ENCODE peak calls at places on chromosome 15, in ten cellular contexts. One of them, this sample, is unnamed.

GRCh38 chr15:92033319-92033718 is 179.8 kb downstream of the SLCO3A1 start:
- DNase-seq in substantia nigra: no peak
- DNase-seq in PC-9: no peak
- DNase-seq in HCT116: no peak
- DNase-seq in colonic mucosa: no peak
- DNase-seq in trophoblast cell: no peak
- DNase-seq in breast epithelium: no peak
- DNase-seq in SJCRH30: no peak
- DNase-seq in WERI-Rb-1: no peak
- DNase-seq in transverse colon: no peak
- DNase-seq in this sample: no peak

GRCh38 chr15:87589134-87589533 is 667.4 kb downstream of the NTRK3 start:
- DNase-seq in substantia nigra: no peak
- DNase-seq in PC-9: no peak
- DNase-seq in HCT116: no peak
- DNase-seq in colonic mucosa: no peak
- DNase-seq in trophoblast cell: no peak
- DNase-seq in breast epithelium: no peak
- DNase-seq in SJCRH30: no peak
- DNase-seq in WERI-Rb-1: no peak
- DNase-seq in transverse colon: no peak
- DNase-seq in this sample: no peak

GRCh38 chr15:77028451-77029165 is 33.7 kb downstream of the PSTPIP1 start:
- DNase-seq in substantia nigra: no peak
- DNase-seq in PC-9: no peak
- DNase-seq in HCT116: no peak
- DNase-seq in colonic mucosa: peak
- DNase-seq in trophoblast cell: no peak
- DNase-seq in breast epithelium: peak
- DNase-seq in SJCRH30: no peak
- DNase-seq in WERI-Rb-1: no peak
- DNase-seq in transverse colon: peak
- DNase-seq in this sample: no peak

GRCh38 chr15:82808634-82809041 is 790 bp upstream of the WHAMM start:
- DNase-seq in substantia nigra: no peak
- DNase-seq in PC-9: no peak
- DNase-seq in HCT116: no peak
- DNase-seq in colonic mucosa: peak
- DNase-seq in trophoblast cell: no peak
- DNase-seq in breast epithelium: no peak
- DNase-seq in SJCRH30: peak
- DNase-seq in WERI-Rb-1: peak
- DNase-seq in transverse colon: no peak
- DNase-seq in this sample: no peak

GRCh38 chr15:91413142-91413541 is 313.1 kb downstream of the SV2B start:
- DNase-seq in substantia nigra: no peak
- DNase-seq in PC-9: no peak
- DNase-seq in HCT116: no peak
- DNase-seq in colonic mucosa: no peak
- DNase-seq in trophoblast cell: no peak
- DNase-seq in breast epithelium: no peak
- DNase-seq in SJCRH30: no peak
- DNase-seq in WERI-Rb-1: no peak
- DNase-seq in transverse colon: no peak
- DNase-seq in this sample: no peak

GRCh38 chr15:83379574-83379973 is 67.6 kb upstream of the SH3GL3 start:
- DNase-seq in substantia nigra: no peak
- DNase-seq in PC-9: peak
- DNase-seq in HCT116: peak
- DNase-seq in colonic mucosa: no peak
- DNase-seq in trophoblast cell: no peak
- DNase-seq in breast epithelium: no peak
- DNase-seq in SJCRH30: no peak
- DNase-seq in WERI-Rb-1: no peak
- DNase-seq in transverse colon: no peak
- DNase-seq in this sample: no peak

GRCh38 chr15:88834211-88834812 is 31.1 kb downstream of the ACAN start:
- DNase-seq in substantia nigra: peak
- DNase-seq in PC-9: no peak
- DNase-seq in HCT116: peak
- DNase-seq in colonic mucosa: peak
- DNase-seq in trophoblast cell: no peak
- DNase-seq in breast epithelium: no peak
- DNase-seq in SJCRH30: peak
- DNase-seq in WERI-Rb-1: peak
- DNase-seq in transverse colon: peak
- DNase-seq in this sample: peak

GRCh38 chr15:40081691-40082194 is 26.9 kb downstream of the BMF start:
- DNase-seq in substantia nigra: peak
- DNase-seq in PC-9: peak
- DNase-seq in HCT116: no peak
- DNase-seq in colonic mucosa: peak
- DNase-seq in trophoblast cell: peak
- DNase-seq in breast epithelium: peak
- DNase-seq in SJCRH30: peak
- DNase-seq in WERI-Rb-1: peak
- DNase-seq in transverse colon: peak
- DNase-seq in this sample: peak

GRCh38 chr15:52760562-52760961 is 29.6 kb downstream of the ONECUT1 start:
- DNase-seq in substantia nigra: no peak
- DNase-seq in PC-9: no peak
- DNase-seq in HCT116: no peak
- DNase-seq in colonic mucosa: no peak
- DNase-seq in trophoblast cell: no peak
- DNase-seq in breast epithelium: no peak
- DNase-seq in SJCRH30: no peak
- DNase-seq in WERI-Rb-1: no peak
- DNase-seq in transverse colon: no peak
- DNase-seq in this sample: no peak

GRCh38 chr15:56533741-56534416 is 68.9 kb upstream of the MNS1 start:
- DNase-seq in substantia nigra: no peak
- DNase-seq in PC-9: no peak
- DNase-seq in HCT116: no peak
- DNase-seq in colonic mucosa: no peak
- DNase-seq in trophoblast cell: no peak
- DNase-seq in breast epithelium: no peak
- DNase-seq in SJCRH30: no peak
- DNase-seq in WERI-Rb-1: no peak
- DNase-seq in transverse colon: no peak
- DNase-seq in this sample: no peak

GRCh38 chr15:37098468-37099320 is 1.7 kb downstream of the MEIS2 start:
- DNase-seq in substantia nigra: peak
- DNase-seq in PC-9: no peak
- DNase-seq in HCT116: no peak
- DNase-seq in colonic mucosa: no peak
- DNase-seq in trophoblast cell: peak
- DNase-seq in breast epithelium: no peak
- DNase-seq in SJCRH30: peak
- DNase-seq in WERI-Rb-1: peak
- DNase-seq in transverse colon: no peak
- DNase-seq in this sample: peak

GRCh38 chr15:51846066-51846462 is 16.6 kb downstream of the TMOD3 start:
- DNase-seq in substantia nigra: no peak
- DNase-seq in PC-9: no peak
- DNase-seq in HCT116: no peak
- DNase-seq in colonic mucosa: no peak
- DNase-seq in trophoblast cell: no peak
- DNase-seq in breast epithelium: no peak
- DNase-seq in SJCRH30: no peak
- DNase-seq in WERI-Rb-1: no peak
- DNase-seq in transverse colon: no peak
- DNase-seq in this sample: no peak

GRCh38 chr15:77030928-77031375 is 36.0 kb downstream of the PSTPIP1 start:
- DNase-seq in substantia nigra: no peak
- DNase-seq in PC-9: no peak
- DNase-seq in HCT116: no peak
- DNase-seq in colonic mucosa: no peak
- DNase-seq in trophoblast cell: no peak
- DNase-seq in breast epithelium: peak
- DNase-seq in SJCRH30: no peak
- DNase-seq in WERI-Rb-1: no peak
- DNase-seq in transverse colon: peak
- DNase-seq in this sample: no peak

GRCh38 chr15:45364271-45364670 is 14.1 kb downstream of the GATM start:
- DNase-seq in substantia nigra: no peak
- DNase-seq in PC-9: no peak
- DNase-seq in HCT116: no peak
- DNase-seq in colonic mucosa: no peak
- DNase-seq in trophoblast cell: no peak
- DNase-seq in breast epithelium: no peak
- DNase-seq in SJCRH30: no peak
- DNase-seq in WERI-Rb-1: no peak
- DNase-seq in transverse colon: no peak
- DNase-seq in this sample: no peak

DNA sequence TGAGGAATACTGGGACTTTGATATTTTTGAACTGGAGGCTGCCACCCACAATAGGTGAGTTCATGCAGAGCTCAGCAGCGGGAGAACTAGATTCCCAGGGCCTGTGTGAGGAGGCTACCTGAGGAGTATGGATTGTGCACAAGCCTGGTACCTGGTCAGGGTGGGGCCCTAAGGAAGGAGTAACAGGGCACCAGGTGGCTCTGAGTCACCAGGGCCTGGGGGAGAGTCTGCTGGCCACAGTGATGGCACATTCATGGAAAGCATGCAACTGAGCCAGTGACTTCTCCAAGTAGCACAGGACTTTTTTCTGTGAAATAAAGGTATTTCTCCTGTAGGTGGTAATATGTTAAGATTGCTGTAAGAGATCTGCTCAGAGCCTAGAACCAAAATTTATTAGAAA is 134.4 kb downstream of the PDE8A start:
- DNase-seq in substantia nigra: no peak
- DNase-seq in PC-9: peak
- DNase-seq in HCT116: no peak
- DNase-seq in colonic mucosa: no peak
- DNase-seq in trophoblast cell: peak
- DNase-seq in breast epithelium: no peak
- DNase-seq in SJCRH30: no peak
- DNase-seq in WERI-Rb-1: no peak
- DNase-seq in transverse colon: no peak
- DNase-seq in this sample: no peak
- H3K27ac ChIP-seq in substantia nigra: peak
- H3K27ac ChIP-seq in PC-9: peak
- H3K27ac ChIP-seq in HCT116: no peak
- H3K27ac ChIP-seq in colonic mucosa: no peak
- H3K27ac ChIP-seq in trophoblast cell: no peak
- H3K27ac ChIP-seq in breast epithelium: no peak
- H3K27ac ChIP-seq in SJCRH30: no peak
- H3K27ac ChIP-seq in WERI-Rb-1: no peak
- H3K27ac ChIP-seq in transverse colon: no peak
- H3K27ac ChIP-seq in this sample: peak

GRCh38 chr15:34890424-34890823 is 79.1 kb downstream of the AQR start:
- DNase-seq in substantia nigra: no peak
- DNase-seq in PC-9: no peak
- DNase-seq in HCT116: no peak
- DNase-seq in colonic mucosa: no peak
- DNase-seq in trophoblast cell: no peak
- DNase-seq in breast epithelium: no peak
- DNase-seq in SJCRH30: no peak
- DNase-seq in WERI-Rb-1: no peak
- DNase-seq in transverse colon: no peak
- DNase-seq in this sample: no peak
- H3K27ac ChIP-seq in substantia nigra: no peak
- H3K27ac ChIP-seq in PC-9: no peak
- H3K27ac ChIP-seq in HCT116: no peak
- H3K27ac ChIP-seq in colonic mucosa: no peak
- H3K27ac ChIP-seq in trophoblast cell: no peak
- H3K27ac ChIP-seq in breast epithelium: no peak
- H3K27ac ChIP-seq in SJCRH30: no peak
- H3K27ac ChIP-seq in WERI-Rb-1: no peak
- H3K27ac ChIP-seq in transverse colon: no peak
- H3K27ac ChIP-seq in this sample: no peak

GRCh38 chr15:64460737-64461576 is 579 bp downstream of the ZNF609 start:
- DNase-seq in substantia nigra: peak
- DNase-seq in PC-9: peak
- DNase-seq in HCT116: peak
- DNase-seq in colonic mucosa: peak
- DNase-seq in trophoblast cell: peak
- DNase-seq in breast epithelium: no peak
- DNase-seq in SJCRH30: peak
- DNase-seq in WERI-Rb-1: peak
- DNase-seq in transverse colon: peak
- DNase-seq in this sample: no peak

GRCh38 chr15:64462492-64462891 is 2.1 kb downstream of the ZNF609 start:
- DNase-seq in substantia nigra: no peak
- DNase-seq in PC-9: no peak
- DNase-seq in HCT116: no peak
- DNase-seq in colonic mucosa: no peak
- DNase-seq in trophoblast cell: no peak
- DNase-seq in breast epithelium: no peak
- DNase-seq in SJCRH30: no peak
- DNase-seq in WERI-Rb-1: no peak
- DNase-seq in transverse colon: no peak
- DNase-seq in this sample: no peak

GRCh38 chr15:64461577-64462162 is 1.3 kb downstream of the ZNF609 start:
- DNase-seq in substantia nigra: peak
- DNase-seq in PC-9: no peak
- DNase-seq in HCT116: no peak
- DNase-seq in colonic mucosa: peak
- DNase-seq in trophoblast cell: no peak
- DNase-seq in breast epithelium: no peak
- DNase-seq in SJCRH30: no peak
- DNase-seq in WERI-Rb-1: peak
- DNase-seq in transverse colon: no peak
- DNase-seq in this sample: no peak

GRCh38 chr15:64466408-64467116 is 6.2 kb downstream of the ZNF609 start:
- DNase-seq in substantia nigra: no peak
- DNase-seq in PC-9: no peak
- DNase-seq in HCT116: no peak
- DNase-seq in colonic mucosa: no peak
- DNase-seq in trophoblast cell: no peak
- DNase-seq in breast epithelium: no peak
- DNase-seq in SJCRH30: no peak
- DNase-seq in WERI-Rb-1: peak
- DNase-seq in transverse colon: no peak
- DNase-seq in this sample: no peak

GRCh38 chr15:64464271-64465005 is 4.1 kb downstream of the ZNF609 start:
- DNase-seq in substantia nigra: no peak
- DNase-seq in PC-9: no peak
- DNase-seq in HCT116: no peak
- DNase-seq in colonic mucosa: no peak
- DNase-seq in trophoblast cell: no peak
- DNase-seq in breast epithelium: no peak
- DNase-seq in SJCRH30: peak
- DNase-seq in WERI-Rb-1: peak
- DNase-seq in transverse colon: no peak
- DNase-seq in this sample: no peak
- H3K27ac ChIP-seq in substantia nigra: no peak
- H3K27ac ChIP-seq in PC-9: no peak
- H3K27ac ChIP-seq in HCT116: no peak
- H3K27ac ChIP-seq in colonic mucosa: no peak
- H3K27ac ChIP-seq in trophoblast cell: no peak
- H3K27ac ChIP-seq in breast epithelium: no peak
- H3K27ac ChIP-seq in SJCRH30: no peak
- H3K27ac ChIP-seq in WERI-Rb-1: peak
- H3K27ac ChIP-seq in transverse colon: no peak
- H3K27ac ChIP-seq in this sample: peak

DNA sequence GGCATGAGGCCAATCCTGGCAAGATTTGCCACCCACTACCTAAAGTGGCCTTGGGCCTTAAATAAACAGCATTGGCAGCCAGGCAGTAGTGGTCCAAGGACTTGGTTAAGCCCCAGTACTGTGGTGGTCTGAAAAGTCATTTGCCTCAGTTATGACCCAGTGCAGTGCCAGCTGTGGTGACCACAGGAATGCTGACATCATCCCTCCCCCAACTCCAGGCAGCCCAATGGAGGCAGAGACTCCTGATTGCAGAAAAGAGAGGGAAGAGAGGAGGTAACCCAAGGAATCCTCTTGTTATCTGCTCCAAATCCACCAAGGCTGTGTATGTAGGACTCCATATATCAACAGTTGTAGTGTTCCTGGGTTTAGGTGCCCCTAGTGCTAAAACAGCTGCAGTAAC is 883.6 kb downstream of the SQOR start:
- DNase-seq in substantia nigra: no peak
- DNase-seq in PC-9: no peak
- DNase-seq in HCT116: no peak
- DNase-seq in colonic mucosa: no peak
- DNase-seq in trophoblast cell: no peak
- DNase-seq in breast epithelium: no peak
- DNase-seq in SJCRH30: peak
- DNase-seq in WERI-Rb-1: no peak
- DNase-seq in transverse colon: no peak
- DNase-seq in this sample: no peak
- H3K27ac ChIP-seq in substantia nigra: no peak
- H3K27ac ChIP-seq in PC-9: no peak
- H3K27ac ChIP-seq in HCT116: no peak
- H3K27ac ChIP-seq in colonic mucosa: no peak
- H3K27ac ChIP-seq in trophoblast cell: no peak
- H3K27ac ChIP-seq in breast epithelium: no peak
- H3K27ac ChIP-seq in SJCRH30: no peak
- H3K27ac ChIP-seq in WERI-Rb-1: no peak
- H3K27ac ChIP-seq in transverse colon: no peak
- H3K27ac ChIP-seq in this sample: no peak

This sample was measured in caudate nucleus.